ENCODE peak calls at places on chromosome 10, in seven cellular contexts. V, P, H, Y, T, L and U are unnamed samples.

GRCh38 chr10:60188548-60188947 is 201.1 kb downstream of the ANK3 start:
- DNase-seq in T (no peak), Y (no peak), V (no peak), L (no peak), P (no peak), H (no peak), U (no peak)

GRCh38 chr10:71946700-71947099 is 17.5 kb upstream of the CHST3 start:
- DNase-seq in H (no peak), Y (no peak), T (no peak), P (no peak), L (no peak), V (no peak), U (no peak)

GRCh38 chr10:7571992-7572391 is 94.8 kb downstream of the ITIH5 start:
- DNase-seq in P (no peak), H (no peak), V (no peak), T (no peak), L (no peak), Y (no peak), U (no peak)

GRCh38 chr10:60892571-60892970 is 51.4 kb downstream of the RHOBTB1 start:
- DNase-seq in T (no peak), L (no peak), P (no peak), V (no peak), H (no peak), Y (no peak), U (no peak)

GRCh38 chr10:7470371-7470770 is 59.5 kb upstream of the SFMBT2 start:
- DNase-seq in L (no peak), H (no peak), T (no peak), P (no peak), V (no peak), Y (no peak), U (no peak)

GRCh38 chr10:32445036-32445435 is 904 bp upstream of the CCDC7 start:
- DNase-seq in V (no peak), Y (no peak), L (no peak), T (no peak), H (no peak), P (no peak), U (no peak)

GRCh38 chr10:86083206-86083605 is 283.4 kb downstream of the GRID1 start:
- DNase-seq in Y (no peak), P (no peak), T (no peak), L (no peak), V (no peak), H (no peak), U (no peak)

GRCh38 chr10:112279482-112279881 is 3.7 kb upstream of the TECTB start:
- DNase-seq in H (no peak), P (no peak), L (no peak), T (no peak), V (no peak), Y (no peak), U (no peak)

GRCh38 chr10:34540492-34540891 is 274.6 kb downstream of the PARD3 start:
- DNase-seq in H (no peak), V (no peak), P (no peak), T (no peak), Y (no peak), L (no peak), U (no peak)

GRCh38 chr10:52883996-52884871 is 111.7 kb upstream of the MBL2 start:
- DNase-seq in Y (peak), P (peak), L (peak), T (peak), V (peak), H (peak), U (no peak)

GRCh38 chr10:22986771-22987542 is 59.1 kb downstream of the ARMC3 start:
- DNase-seq in H (peak), T (peak), L (no peak), P (no peak), V (peak), Y (no peak), U (no peak)

GRCh38 chr10:44418637-44419036 is 33.7 kb upstream of the CXCL12 start:
- DNase-seq in Y (no peak), P (no peak), H (no peak), L (no peak), V (no peak), T (no peak), U (no peak)

GRCh38 chr10:68156373-68157185 is 47.3 kb downstream of the MYPN start:
- DNase-seq in P (peak), Y (no peak), L (peak), V (peak), H (peak), T (peak), U (peak)

GRCh38 chr10:12729885-12730284 is 271.6 kb downstream of the CCDC3 start:
- DNase-seq in H (no peak), T (no peak), P (no peak), Y (no peak), V (no peak), L (no peak), U (no peak)

GRCh38 chr10:30581779-30582380 is 47.7 kb downstream of the LYZL2 start:
- DNase-seq in V (peak), T (peak), L (no peak), P (no peak), Y (peak), H (no peak), U (no peak)

GRCh38 chr10:96124230-96125141 is 5.6 kb upstream of the ZNF518A start:
- DNase-seq in T (peak), V (no peak), H (peak), Y (peak), P (no peak), L (no peak), U (no peak)

GRCh38 chr10:132815161-132815857 is 29.4 kb upstream of the NKX6-2 start:
- DNase-seq in T (no peak), V (no peak), L (no peak), P (no peak), H (no peak), Y (no peak), U (no peak)

GRCh38 chr10:69549959-69550358 is 23.3 kb downstream of the NEUROG3 start:
- DNase-seq in P (no peak), T (no peak), H (peak), V (no peak), L (no peak), Y (no peak), U (no peak)